ENCODE peak calls at places on chromosomes 7 and 10, in nine cellular contexts. One of them, this sample, is unnamed.
A peak's percentile ranks its signal among the peaks of the same experiment; 100 is the strongest.

GRCh38 chr7:152107945-152108344 is 82.5 kb downstream of the GALNT11 start:
- DNase-seq in endodermal cell: no peak
- DNase-seq in stomach: no peak
- DNase-seq in psoas muscle: no peak
- DNase-seq in A549: no peak
- DNase-seq in fibroblast of lung: no peak
- DNase-seq in hepatocyte: no peak
- DNase-seq in Panc1: no peak
- DNase-seq in spleen: peak; percentile 65
- DNase-seq in this sample: no peak

GRCh38 chr7:36154255-36155212 is 1.5 kb downstream of the EEPD1 start:
- DNase-seq in endodermal cell: peak; percentile 55
- DNase-seq in stomach: no peak
- DNase-seq in psoas muscle: peak; percentile 71
- DNase-seq in A549: no peak
- DNase-seq in fibroblast of lung: no peak
- DNase-seq in hepatocyte: peak; percentile 15
- DNase-seq in Panc1: no peak
- DNase-seq in spleen: peak; percentile 86
- DNase-seq in this sample: no peak

GRCh38 chr10:89505606-89506005 is 29.8 kb downstream of the SLC16A12 start:
- DNase-seq in endodermal cell: no peak
- DNase-seq in stomach: no peak
- DNase-seq in psoas muscle: no peak
- DNase-seq in A549: no peak
- DNase-seq in fibroblast of lung: no peak
- DNase-seq in hepatocyte: no peak
- DNase-seq in Panc1: no peak
- DNase-seq in spleen: no peak
- DNase-seq in this sample: no peak

GRCh38 chr10:131891196-131891928 is 9.4 kb upstream of the PPP2R2D start:
- DNase-seq in endodermal cell: peak; percentile 92
- DNase-seq in stomach: no peak
- DNase-seq in psoas muscle: no peak
- DNase-seq in A549: peak; percentile 46
- DNase-seq in fibroblast of lung: no peak
- DNase-seq in hepatocyte: peak; percentile 67
- DNase-seq in Panc1: no peak
- DNase-seq in spleen: peak; percentile 69
- DNase-seq in this sample: no peak

GRCh38 chr7:133859191-133859590 is 267.9 kb upstream of the LRGUK start:
- DNase-seq in endodermal cell: peak; percentile 81
- DNase-seq in stomach: no peak
- DNase-seq in psoas muscle: no peak
- DNase-seq in A549: no peak
- DNase-seq in fibroblast of lung: no peak
- DNase-seq in hepatocyte: no peak
- DNase-seq in Panc1: no peak
- DNase-seq in spleen: no peak
- DNase-seq in this sample: no peak

GRCh38 chr7:107479303-107479702 is 9.4 kb downstream of the GPR22 start:
- DNase-seq in endodermal cell: no peak
- DNase-seq in stomach: no peak
- DNase-seq in psoas muscle: no peak
- DNase-seq in A549: no peak
- DNase-seq in fibroblast of lung: no peak
- DNase-seq in hepatocyte: no peak
- DNase-seq in Panc1: no peak
- DNase-seq in spleen: no peak
- DNase-seq in this sample: no peak

GRCh38 chr7:93973134-93973533 is 31.0 kb downstream of the BET1 start:
- DNase-seq in endodermal cell: no peak
- DNase-seq in stomach: no peak
- DNase-seq in psoas muscle: no peak
- DNase-seq in A549: no peak
- DNase-seq in fibroblast of lung: peak; percentile 60
- DNase-seq in hepatocyte: no peak
- DNase-seq in Panc1: no peak
- DNase-seq in spleen: no peak
- DNase-seq in this sample: no peak

GRCh38 chr10:97549587-97550322 is 22.8 kb upstream of the ANKRD2 start:
- DNase-seq in endodermal cell: peak; percentile 79
- DNase-seq in stomach: no peak
- DNase-seq in psoas muscle: peak; percentile 61
- DNase-seq in A549: no peak
- DNase-seq in fibroblast of lung: no peak
- DNase-seq in hepatocyte: peak; percentile 54
- DNase-seq in Panc1: no peak
- DNase-seq in spleen: peak; percentile 51
- DNase-seq in this sample: no peak

GRCh38 chr10:57973451-57973850 is 294.2 kb downstream of the IPMK start:
- DNase-seq in endodermal cell: no peak
- DNase-seq in stomach: no peak
- DNase-seq in psoas muscle: no peak
- DNase-seq in A549: no peak
- DNase-seq in fibroblast of lung: peak; percentile 63
- DNase-seq in hepatocyte: no peak
- DNase-seq in Panc1: no peak
- DNase-seq in spleen: no peak
- DNase-seq in this sample: no peak

GRCh38 chr7:147182859-147183258 is 1066.3 kb downstream of the CNTNAP2 start:
- DNase-seq in endodermal cell: no peak
- DNase-seq in stomach: no peak
- DNase-seq in psoas muscle: no peak
- DNase-seq in A549: no peak
- DNase-seq in fibroblast of lung: no peak
- DNase-seq in hepatocyte: no peak
- DNase-seq in Panc1: no peak
- DNase-seq in spleen: no peak
- DNase-seq in this sample: no peak

GRCh38 chr10:49136525-49136924 is 2.7 kb upstream of the FAM170B start:
- DNase-seq in endodermal cell: no peak
- DNase-seq in stomach: no peak
- DNase-seq in psoas muscle: no peak
- DNase-seq in A549: no peak
- DNase-seq in fibroblast of lung: no peak
- DNase-seq in hepatocyte: no peak
- DNase-seq in Panc1: no peak
- DNase-seq in spleen: no peak
- DNase-seq in this sample: no peak

GRCh38 chr10:118106426-118106825 is 59.7 kb upstream of the RAB11FIP2 start:
- DNase-seq in endodermal cell: peak; percentile 69
- DNase-seq in stomach: no peak
- DNase-seq in psoas muscle: no peak
- DNase-seq in A549: peak; percentile 28
- DNase-seq in fibroblast of lung: peak; percentile 14
- DNase-seq in hepatocyte: peak; percentile 40
- DNase-seq in Panc1: no peak
- DNase-seq in spleen: no peak
- DNase-seq in this sample: peak; percentile 17

GRCh38 chr10:22791655-22792054 is 77.3 kb upstream of the PIP4K2A start:
- DNase-seq in endodermal cell: no peak
- DNase-seq in stomach: no peak
- DNase-seq in psoas muscle: no peak
- DNase-seq in A549: no peak
- DNase-seq in fibroblast of lung: no peak
- DNase-seq in hepatocyte: no peak
- DNase-seq in Panc1: no peak
- DNase-seq in spleen: no peak
- DNase-seq in this sample: no peak

GRCh38 chr7:28002638-28003037 is 178.0 kb downstream of the JAZF1 start:
- DNase-seq in endodermal cell: no peak
- DNase-seq in stomach: no peak
- DNase-seq in psoas muscle: no peak
- DNase-seq in A549: peak; percentile 31
- DNase-seq in fibroblast of lung: peak; percentile 23
- DNase-seq in hepatocyte: peak; percentile 43
- DNase-seq in Panc1: no peak
- DNase-seq in spleen: no peak
- DNase-seq in this sample: no peak

GRCh38 chr7:46908770-46909169 is 673.1 kb downstream of the TNS3 start:
- DNase-seq in endodermal cell: no peak
- DNase-seq in stomach: no peak
- DNase-seq in psoas muscle: no peak
- DNase-seq in A549: no peak
- DNase-seq in fibroblast of lung: peak; percentile 91
- DNase-seq in hepatocyte: no peak
- DNase-seq in Panc1: no peak
- DNase-seq in spleen: no peak
- DNase-seq in this sample: no peak

GRCh38 chr10:10798543-10799192 is 219.0 kb upstream of the CELF2 start:
- DNase-seq in endodermal cell: peak; percentile 69
- DNase-seq in stomach: no peak
- DNase-seq in psoas muscle: peak; percentile 60
- DNase-seq in A549: no peak
- DNase-seq in fibroblast of lung: no peak
- DNase-seq in hepatocyte: no peak
- DNase-seq in Panc1: no peak
- DNase-seq in spleen: no peak
- DNase-seq in this sample: no peak
- H3K4me3 ChIP-seq in endodermal cell: peak overlapping the region; percentile 22
- H3K4me3 ChIP-seq in stomach: peak overlapping the region; percentile 31
- H3K4me3 ChIP-seq in psoas muscle: peak overlapping the region; percentile 29
- H3K4me3 ChIP-seq in A549: no peak overlapping the region
- H3K4me3 ChIP-seq in fibroblast of lung: no peak overlapping the region
- H3K4me3 ChIP-seq in hepatocyte: no peak overlapping the region
- H3K4me3 ChIP-seq in Panc1: no peak overlapping the region
- H3K4me3 ChIP-seq in spleen: no peak overlapping the region
- H3K4me3 ChIP-seq in this sample: no peak overlapping the region

GRCh38 chr10:113129117-113129516 is 179.1 kb downstream of the TCF7L2 start:
- DNase-seq in endodermal cell: no peak
- DNase-seq in stomach: no peak
- DNase-seq in psoas muscle: no peak
- DNase-seq in A549: no peak
- DNase-seq in fibroblast of lung: no peak
- DNase-seq in hepatocyte: no peak
- DNase-seq in Panc1: no peak
- DNase-seq in spleen: no peak
- DNase-seq in this sample: no peak

GRCh38 chr10:113128450-113129105 is 178.5 kb downstream of the TCF7L2 start:
- DNase-seq in endodermal cell: peak; percentile 72
- DNase-seq in stomach: no peak
- DNase-seq in psoas muscle: no peak
- DNase-seq in A549: no peak
- DNase-seq in fibroblast of lung: no peak
- DNase-seq in hepatocyte: no peak
- DNase-seq in Panc1: no peak
- DNase-seq in spleen: no peak
- DNase-seq in this sample: no peak

GRCh38 chr10:113132651-113133088 is 182.6 kb downstream of the TCF7L2 start:
- DNase-seq in endodermal cell: peak; percentile 87
- DNase-seq in stomach: no peak
- DNase-seq in psoas muscle: no peak
- DNase-seq in A549: no peak
- DNase-seq in fibroblast of lung: peak; percentile 70
- DNase-seq in hepatocyte: no peak
- DNase-seq in Panc1: no peak
- DNase-seq in spleen: no peak
- DNase-seq in this sample: no peak

GRCh38 chr10:113133497-113133896 is 183.4 kb downstream of the TCF7L2 start:
- DNase-seq in endodermal cell: no peak
- DNase-seq in stomach: no peak
- DNase-seq in psoas muscle: no peak
- DNase-seq in A549: peak; percentile 43
- DNase-seq in fibroblast of lung: peak; percentile 73
- DNase-seq in hepatocyte: no peak
- DNase-seq in Panc1: no peak
- DNase-seq in spleen: no peak
- DNase-seq in this sample: no peak

GRCh38 chr10:113131611-113132330 is 181.7 kb downstream of the TCF7L2 start:
- DNase-seq in endodermal cell: no peak
- DNase-seq in stomach: no peak
- DNase-seq in psoas muscle: no peak
- DNase-seq in A549: peak; percentile 72
- DNase-seq in fibroblast of lung: peak; percentile 87
- DNase-seq in hepatocyte: no peak
- DNase-seq in Panc1: no peak
- DNase-seq in spleen: no peak
- DNase-seq in this sample: no peak
- H3K4me1 ChIP-seq in endodermal cell: peaks cover 29% of the 10 kb centered on the region
- H3K4me1 ChIP-seq in stomach: peaks cover 11% of the 10 kb centered on the region
- H3K4me1 ChIP-seq in psoas muscle: no peaks in the 10 kb centered on the region
- H3K4me1 ChIP-seq in A549: peaks cover 68% of the 10 kb centered on the region
- H3K4me1 ChIP-seq in fibroblast of lung: peaks cover 12% of the 10 kb centered on the region
- H3K4me1 ChIP-seq in hepatocyte: peaks cover 24% of the 10 kb centered on the region
- H3K4me1 ChIP-seq in Panc1: peaks cover 30% of the 10 kb centered on the region
- H3K4me1 ChIP-seq in spleen: peaks cover 36% of the 10 kb centered on the region
- H3K4me1 ChIP-seq in this sample: no peaks in the 10 kb centered on the region

DNA sequence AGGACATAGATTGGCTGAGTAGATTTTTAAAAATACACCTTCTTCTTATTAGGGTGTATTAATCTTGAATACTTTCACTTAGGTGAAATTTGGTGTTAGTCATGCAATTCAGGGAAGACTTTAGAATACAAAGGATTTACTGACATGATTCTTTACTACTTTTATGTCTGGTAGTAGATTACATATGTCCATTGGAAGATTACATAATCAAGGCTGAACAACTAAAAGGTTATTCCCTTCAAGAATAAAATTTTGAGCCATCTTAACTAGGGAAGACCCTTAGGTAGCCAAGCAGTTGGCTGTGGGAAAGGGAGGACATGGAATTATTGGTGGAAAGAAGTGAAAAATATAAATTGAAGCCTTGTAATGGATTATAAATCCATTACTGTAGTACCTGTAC is 165.0 kb downstream of the ITGB1 start:
- DNase-seq in endodermal cell: no peak
- DNase-seq in stomach: no peak
- DNase-seq in psoas muscle: no peak
- DNase-seq in A549: no peak
- DNase-seq in fibroblast of lung: no peak
- DNase-seq in hepatocyte: no peak
- DNase-seq in Panc1: no peak
- DNase-seq in spleen: no peak
- DNase-seq in this sample: no peak
- TF ChIP-seq CTCF in endodermal cell: no peak
- TF ChIP-seq CTCF in stomach: no peak
- TF ChIP-seq CTCF in psoas muscle: no peak
- TF ChIP-seq CTCF in A549: no peak
- TF ChIP-seq CTCF in fibroblast of lung: no peak
- TF ChIP-seq CTCF in hepatocyte: no peak
- TF ChIP-seq CTCF in Panc1: no peak
- TF ChIP-seq CTCF in spleen: no peak
- TF ChIP-seq CTCF in this sample: no peak

GRCh38 chr7:73518470-73518869 is 3.6 kb downstream of the BAZ1B start:
- DNase-seq in endodermal cell: no peak
- DNase-seq in stomach: no peak
- DNase-seq in psoas muscle: no peak
- DNase-seq in A549: no peak
- DNase-seq in fibroblast of lung: no peak
- DNase-seq in hepatocyte: no peak
- DNase-seq in Panc1: no peak
- DNase-seq in spleen: peak; percentile 27
- DNase-seq in this sample: no peak
- H3K4me3 ChIP-seq in endodermal cell: peak overlapping the region; percentile 90
- H3K4me3 ChIP-seq in stomach: no peak overlapping the region
- H3K4me3 ChIP-seq in psoas muscle: no peak overlapping the region
- H3K4me3 ChIP-seq in A549: no peak overlapping the region
- H3K4me3 ChIP-seq in fibroblast of lung: peak overlapping the region; percentile 60
- H3K4me3 ChIP-seq in hepatocyte: no peak overlapping the region
- H3K4me3 ChIP-seq in Panc1: peak overlapping the region; percentile 89
- H3K4me3 ChIP-seq in spleen: no peak overlapping the region
- H3K4me3 ChIP-seq in this sample: no peak overlapping the region